ENCODE peak calls at places on chromosomes 12 and 14, in nine cellular contexts. D is colonic mucosa; J is stomach; C is spleen; B is lower lobe of right lung; U is A549; W is CD8-positive, alpha-beta T cell; O is uterus; E is neural progenitor cell. Z is an unnamed sample. For H3K4me1, the result is how much of the 10 kb centered on the place peaks cover.

GRCh38 chr14:67487937-67488893 is at the start of gene TMEM229B:
- DNase-seq in C (peak), J (peak), D (peak), E (no peak), U (no peak), O (no peak), B (peak), W (peak), Z (peak)

GRCh38 chr14:105884808-105885281 is 358.5 kb downstream of the TMEM121 start:
- DNase-seq in B (peak), D (no peak), O (peak), E (no peak), U (no peak), C (peak), J (peak), W (no peak), Z (peak)

GRCh38 chr12:47079894-47080724 is at the start of gene AMIGO2:
- DNase-seq in B (peak), U (peak), W (peak), E (peak), D (peak), J (peak), O (peak), C (peak), Z (peak)

GRCh38 chr14:53670701-53671100 is 285.9 kb downstream of the BMP4 start:
- DNase-seq in E (no peak), U (no peak), W (no peak), C (no peak), O (no peak), J (no peak), B (no peak), D (no peak), Z (no peak)

GRCh38 chr12:46555379-46555778 is 182.8 kb upstream of the SLC38A2 start:
- DNase-seq in D (no peak), E (no peak), J (no peak), B (no peak), O (no peak), C (no peak), U (no peak), W (no peak), Z (no peak)

GRCh38 chr14:37587881-37588666 is 7.0 kb downstream of the FOXA1 start:
- DNase-seq in E (peak), C (no peak), O (no peak), D (no peak), J (no peak), B (no peak), W (no peak), U (no peak), Z (peak)

GRCh38 chr12:91142184-91142583 is 30.9 kb upstream of the LUM start:
- DNase-seq in O (peak), U (no peak), W (no peak), D (no peak), B (no peak), C (no peak), E (no peak), J (no peak), Z (no peak)

GRCh38 chr14:86639146-86639545 is 1109.2 kb downstream of the FLRT2 start:
- DNase-seq in O (no peak), U (no peak), B (no peak), J (no peak), W (no peak), E (no peak), D (no peak), C (no peak), Z (no peak)

GRCh38 chr12:127060310-127060847 is 1206.6 kb upstream of the TMEM132C start:
- DNase-seq in E (no peak), W (no peak), O (no peak), U (no peak), D (peak), C (peak), J (no peak), B (no peak), Z (no peak)

GRCh38 chr12:55516391-55516790 is 24.2 kb downstream of the OR6C68 start:
- DNase-seq in J (no peak), W (no peak), C (no peak), D (no peak), E (no peak), U (no peak), O (no peak), B (no peak), Z (no peak)

GRCh38 chr12:94750891-94751290 is 100.5 kb upstream of the TMCC3 start:
- DNase-seq in E (no peak), B (no peak), D (no peak), U (no peak), W (no peak), O (no peak), C (no peak), J (no peak), Z (no peak)

GRCh38 chr14:64971890-64972785 is at the start of gene RAB15:
- DNase-seq in W (peak), E (peak), C (peak), O (no peak), B (no peak), J (peak), U (peak), D (peak), Z (peak)

GRCh38 chr14:100733152-100733850 is 6.6 kb downstream of the DLK1 start:
- DNase-seq in E (no peak), B (no peak), W (no peak), J (no peak), O (no peak), D (no peak), C (no peak), U (no peak), Z (peak)

GRCh38 chr12:24778486-24779304 is 170.2 kb downstream of the BCAT1 start:
- DNase-seq in D (no peak), O (no peak), B (no peak), J (no peak), U (peak), E (peak), C (no peak), W (no peak), Z (no peak)

GRCh38 chr14:23561873-23562821 is 5.4 kb downstream of the AP1G2 start:
- DNase-seq in B (no peak), E (no peak), W (no peak), U (no peak), J (no peak), D (no peak), C (no peak), O (no peak), Z (peak)

GRCh38 chr12:2198088-2198501 is 145.3 kb downstream of the CACNA1C start:
- DNase-seq in O (peak), J (no peak), C (no peak), U (no peak), E (peak), W (no peak), D (no peak), B (no peak), Z (no peak)

GRCh38 chr12:118359541-118359915 is 13.2 kb downstream of the TAOK3 start:
- DNase-seq in W (peak), E (no peak), D (peak), O (no peak), B (no peak), U (no peak), C (no peak), J (no peak), Z (no peak)

GRCh38 chr12:105071981-105072380 is 12.3 kb downstream of the ALDH1L2 start:
- DNase-seq in J (no peak), U (no peak), E (no peak), W (no peak), C (no peak), O (no peak), D (no peak), B (no peak), Z (no peak)

GRCh38 chr12:94938583-94938982 is 64.9 kb downstream of the NDUFA12 start:
- DNase-seq in O (no peak), E (no peak), B (no peak), J (no peak), D (no peak), U (no peak), W (no peak), C (no peak), Z (no peak)

GRCh38 chr14:69580009-69580577 is 5.4 kb upstream of the CCDC177 start:
- DNase-seq in W (no peak), D (no peak), E (peak), U (peak), C (no peak), J (peak), B (no peak), O (no peak), Z (no peak)

GRCh38 chr12:4270670-4271432 is 2.7 kb upstream of the CCND2 start:
- DNase-seq in B (peak), O (peak), E (peak), J (no peak), W (peak), C (peak), D (peak), U (no peak), Z (peak)

GRCh38 chr14:58637391-58638230 is at the start of gene DACT1:
- DNase-seq in D (peak), U (peak), J (peak), C (peak), W (peak), E (peak), B (peak), O (peak), Z (peak)

GRCh38 chr14:73634333-73634833 is 10.4 kb upstream of the DNAL1 start:
- DNase-seq in D (peak), J (peak), O (no peak), U (no peak), B (peak), C (no peak), E (peak), W (no peak), Z (peak)

GRCh38 chr14:93789366-93790130 is 1.3 kb upstream of the PRIMA1 start:
- DNase-seq in C (no peak), U (no peak), J (no peak), B (no peak), E (peak), D (no peak), O (no peak), W (no peak), Z (no peak)

GRCh38 chr12:123478762-123479161 is 20.8 kb downstream of the SNRNP35 start:
- DNase-seq in B (no peak), C (no peak), O (no peak), D (no peak), W (no peak), U (no peak), E (no peak), J (no peak), Z (no peak)

GRCh38 chr12:102120564-102120873 is 536 bp downstream of the PARPBP start:
- DNase-seq in D (no peak), E (peak), U (peak), C (no peak), O (no peak), B (no peak), W (no peak), J (no peak), Z (no peak)

GRCh38 chr12:112199136-112199535 is 73.8 kb downstream of the TRAFD1 start:
- DNase-seq in J (no peak), D (no peak), E (no peak), O (no peak), U (no peak), C (no peak), B (no peak), W (no peak), Z (no peak)

GRCh38 chr12:124326899-124327298 is 32.0 kb downstream of the RFLNA start:
- DNase-seq in B (no peak), E (no peak), W (no peak), D (no peak), O (no peak), C (no peak), U (no peak), J (no peak), Z (no peak)

DNA sequence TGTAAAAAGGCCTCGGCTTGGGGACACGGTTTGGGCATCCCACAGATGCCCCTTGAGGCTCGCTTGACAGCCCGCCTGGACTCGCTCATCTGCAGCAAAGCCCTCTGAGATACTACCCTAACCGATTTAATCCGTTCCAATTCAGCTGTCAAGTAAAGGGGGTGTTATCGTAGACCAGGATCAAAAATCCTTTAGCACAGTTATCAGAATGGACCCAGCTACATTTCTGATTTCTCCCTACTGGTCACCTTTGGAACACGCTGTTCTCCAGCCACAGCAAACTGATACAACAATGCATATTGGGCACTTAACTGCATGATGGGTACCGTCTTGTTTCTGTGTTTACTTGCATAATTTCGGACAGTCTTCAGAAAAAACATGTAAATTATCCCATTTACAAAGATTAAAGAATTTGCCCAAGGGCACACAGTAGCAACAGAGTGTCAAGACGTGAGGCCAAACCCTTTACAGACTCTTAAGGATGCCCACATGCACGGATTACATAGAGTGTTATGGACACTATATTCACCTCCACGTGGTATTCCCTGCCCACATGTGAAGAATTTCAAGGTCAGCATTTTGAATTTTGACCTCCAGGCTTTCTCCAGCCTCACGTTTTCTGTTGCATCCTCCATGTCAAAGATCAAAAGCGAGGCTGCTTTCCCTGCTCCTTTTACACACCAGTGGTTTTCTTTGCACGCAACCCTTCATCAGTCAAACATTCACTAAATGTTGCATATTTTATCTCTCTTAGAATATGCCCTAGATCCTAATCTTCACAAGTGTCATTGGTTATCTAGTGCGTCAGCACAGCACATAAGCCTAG is 3.2 kb upstream of the DUSP6 start:
- DNase-seq in J (no peak), W (no peak), C (no peak), D (no peak), O (no peak), U (peak), E (peak), B (no peak), Z (no peak)
- TF ChIP-seq CTCF in J (peak), W (no peak), C (no peak), D (no peak), O (no peak), U (no peak), E (peak), B (peak), Z (peak)

GRCh38 chr12:54424232-54424631 is 5.2 kb upstream of the ITGA5 start:
- DNase-seq in U (no peak), B (no peak), J (no peak), O (no peak), D (no peak), C (no peak), W (no peak), E (no peak), Z (no peak)
- H3K4me1 ChIP-seq in U (half or more), B (half or more), J (under half), O (under half), D (under half), C (half or more), W (under half), E (under half), Z (under half)

DNA sequence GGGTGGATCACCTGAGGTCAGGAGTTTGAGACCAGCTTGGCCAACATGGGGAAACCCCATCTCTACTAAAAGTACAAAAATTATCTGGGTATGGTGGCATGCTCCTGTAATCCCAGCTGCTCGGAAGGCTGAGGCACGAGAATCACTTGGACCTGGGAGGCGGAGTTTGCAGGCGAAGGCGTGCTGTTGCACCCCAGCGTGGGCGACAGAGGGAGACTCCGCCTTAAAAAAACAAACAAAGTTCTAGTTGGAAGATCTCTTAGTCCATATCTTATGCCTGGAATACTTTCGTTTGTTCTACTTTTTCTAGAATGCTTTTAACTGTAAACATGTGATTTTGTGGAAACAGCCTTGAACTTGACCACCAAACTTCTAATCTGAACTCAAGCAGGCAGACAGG is 38.7 kb downstream of the PPHLN1 start:
- DNase-seq in W (no peak), J (no peak), O (no peak), C (no peak), U (no peak), E (peak), D (no peak), B (no peak), Z (no peak)
- TF ChIP-seq CTCF in W (no peak), J (no peak), O (no peak), C (no peak), U (no peak), E (no peak), D (no peak), B (no peak), Z (no peak)

DNA sequence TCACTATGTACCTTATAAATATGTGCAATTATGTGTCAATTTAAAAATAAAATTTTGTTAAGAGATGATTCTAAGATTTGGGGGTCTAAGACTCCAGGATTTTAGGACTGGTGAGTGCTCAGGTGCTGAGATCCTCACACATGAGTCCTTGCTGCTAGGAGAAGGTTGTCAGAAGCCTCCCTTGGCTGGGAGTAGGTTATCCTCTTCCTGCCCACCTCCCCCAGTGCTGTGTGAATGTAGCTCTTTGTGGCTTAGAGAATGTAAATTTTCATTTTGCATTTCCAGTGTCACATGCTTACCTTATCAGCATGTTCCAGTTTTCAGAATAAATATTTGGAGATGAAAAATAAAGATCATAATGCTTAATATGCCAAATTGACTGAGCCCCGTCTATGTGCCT is 114.2 kb upstream of the MDM1 start:
- DNase-seq in O (no peak), W (no peak), E (no peak), C (no peak), B (no peak), D (no peak), J (no peak), U (no peak), Z (no peak)
- H3K4me1 ChIP-seq in O (under half), W (under half), E (under half), C (under half), B (under half), D (under half), J (under half), U (under half), Z (under half)